ENCODE peak calls at places on chromosomes 3 and 15, in ten cellular contexts. N is mesothelial cell of epicardium; U is NCI-H69; G is DMS153; R is activated CD4-positive, alpha-beta T cell treated with anti-CD3 and anti-CD28 coated beads, Interleukin-2, amount 50 U/mL, for 24 hours; T is right atrium auricular region; Q is fibroblast of pulmonary artery; P is transverse colon; E is EH; M is ACHN. Y is an unnamed sample.

GRCh38 chr15:24933716-24934115 is 21.1 kb upstream of the SNRPN start:
- DNase-seq in N (no peak), U (no peak), G (no peak), R (no peak), T (no peak), Q (no peak), P (no peak), E (no peak), M (no peak), Y (no peak)

GRCh38 chr3:54222318-54222717 is 100.0 kb downstream of the CACNA2D3 start:
- DNase-seq in N (no peak), U (peak), G (peak), R (no peak), T (no peak), Q (no peak), P (no peak), E (no peak), M (no peak), Y (no peak)

GRCh38 chr3:168812234-168812633 is 716.5 kb upstream of the GOLIM4 start:
- DNase-seq in N (no peak), U (peak), G (no peak), R (no peak), T (no peak), Q (no peak), P (no peak), E (no peak), M (no peak), Y (no peak)

GRCh38 chr3:5190147-5190791 is 2.8 kb downstream of the EDEM1 start:
- DNase-seq in N (no peak), U (no peak), G (no peak), R (no peak), T (no peak), Q (no peak), P (no peak), E (no peak), M (no peak), Y (no peak)

GRCh38 chr3:150076443-150076842 is 105.7 kb upstream of the PFN2 start:
- DNase-seq in N (no peak), U (no peak), G (no peak), R (no peak), T (no peak), Q (no peak), P (no peak), E (no peak), M (no peak), Y (no peak)

GRCh38 chr3:107251819-107252218 is 125.4 kb upstream of the CCDC54 start:
- DNase-seq in N (no peak), U (peak), G (no peak), R (no peak), T (no peak), Q (no peak), P (no peak), E (no peak), M (no peak), Y (no peak)

GRCh38 chr3:147419062-147419701 is 10.0 kb downstream of the ZIC1 start:
- DNase-seq in N (peak), U (no peak), G (no peak), R (no peak), T (no peak), Q (peak), P (no peak), E (peak), M (peak), Y (peak)

GRCh38 chr15:32722126-32722525 is 4.3 kb downstream of the GREM1 start:
- DNase-seq in N (no peak), U (no peak), G (no peak), R (no peak), T (no peak), Q (no peak), P (no peak), E (peak), M (no peak), Y (peak)

GRCh38 chr3:41629072-41629471 is 332.8 kb downstream of the ULK4 start:
- DNase-seq in N (no peak), U (no peak), G (no peak), R (no peak), T (no peak), Q (no peak), P (no peak), E (no peak), M (no peak), Y (no peak)

GRCh38 chr15:85681391-85681790 is 113.3 kb downstream of the KLHL25 start:
- DNase-seq in N (no peak), U (no peak), G (no peak), R (no peak), T (no peak), Q (no peak), P (no peak), E (no peak), M (no peak), Y (no peak)

GRCh38 chr15:23642413-23643044 is 5.1 kb downstream of the MAGEL2 start:
- DNase-seq in N (peak), U (peak), G (peak), R (no peak), T (no peak), Q (peak), P (peak), E (peak), M (peak), Y (peak)

GRCh38 chr3:135992072-135992471 is 26.5 kb downstream of the PPP2R3A start:
- DNase-seq in N (no peak), U (no peak), G (no peak), R (no peak), T (no peak), Q (peak), P (no peak), E (peak), M (peak), Y (peak)

GRCh38 chr3:58009749-58010535 is 1.7 kb downstream of the FLNB start:
- DNase-seq in N (no peak), U (peak), G (no peak), R (no peak), T (no peak), Q (no peak), P (peak), E (no peak), M (no peak), Y (no peak)

GRCh38 chr3:115401298-115401697 is 222.0 kb upstream of the GAP43 start:
- DNase-seq in N (no peak), U (no peak), G (no peak), R (no peak), T (no peak), Q (peak), P (no peak), E (peak), M (no peak), Y (peak)

GRCh38 chr15:99253381-99254090 is 2.3 kb downstream of the LRRC28 start:
- DNase-seq in N (no peak), U (no peak), G (no peak), R (no peak), T (no peak), Q (peak), P (no peak), E (peak), M (peak), Y (peak)

GRCh38 chr3:42572278-42572677 is 9.5 kb downstream of the SEC22C start:
- DNase-seq in N (no peak), U (peak), G (no peak), R (no peak), T (no peak), Q (peak), P (peak), E (peak), M (peak), Y (peak)

GRCh38 chr3:103712320-103713008 is 1277.6 kb downstream of the ZPLD1 start:
- DNase-seq in N (no peak), U (peak), G (no peak), R (no peak), T (no peak), Q (peak), P (no peak), E (no peak), M (peak), Y (peak)

GRCh38 chr3:105806361-105806760 is 62.5 kb downstream of the CBLB start:
- DNase-seq in N (no peak), U (peak), G (no peak), R (no peak), T (no peak), Q (peak), P (no peak), E (peak), M (peak), Y (peak)

GRCh38 chr15:32651229-32651837 is 9.8 kb downstream of the SCG5 start:
- DNase-seq in N (no peak), U (peak), G (no peak), R (peak), T (no peak), Q (peak), P (peak), E (peak), M (peak), Y (peak)

GRCh38 chr15:47820047-47820779 is 102.9 kb downstream of the SEMA6D start:
- DNase-seq in N (no peak), U (peak), G (no peak), R (no peak), T (no peak), Q (peak), P (no peak), E (no peak), M (no peak), Y (peak)

GRCh38 chr3:17287006-17287689 is 402.4 kb downstream of the PLCL2 start:
- DNase-seq in N (no peak), U (no peak), G (no peak), R (no peak), T (no peak), Q (no peak), P (no peak), E (peak), M (no peak), Y (no peak)